ENCODE peak calls at places on chromosomes 11 and 22, in four cellular contexts. One of them, this sample, is unnamed.

GRCh38 chr11:5289696-5290095 is 12.1 kb downstream of the OR51B4 start:
- DNase-seq in WTC11: no peak
- DNase-seq in HepG2: no peak
- DNase-seq in K562: no peak
- DNase-seq in this sample: no peak

GRCh38 chr22:40791241-40791640 is 27.9 kb downstream of the SLC25A17 start:
- DNase-seq in WTC11: no peak
- DNase-seq in HepG2: no peak
- DNase-seq in K562: no peak
- DNase-seq in this sample: no peak

GRCh38 chr22:46737105-46737975 is 712 bp downstream of the CERK start:
- DNase-seq in WTC11: peak; percentile 58
- DNase-seq in HepG2: no peak
- DNase-seq in K562: peak; percentile 72
- DNase-seq in this sample: no peak

GRCh38 chr11:108009497-108010360 is 1.0 kb downstream of the CUL5 start:
- DNase-seq in WTC11: no peak
- DNase-seq in HepG2: peak; percentile 16
- DNase-seq in K562: no peak
- DNase-seq in this sample: no peak

GRCh38 chr11:6387811-6388599 is 2.3 kb upstream of the SMPD1 start:
- DNase-seq in WTC11: no peak
- DNase-seq in HepG2: peak; percentile 51
- DNase-seq in K562: no peak
- DNase-seq in this sample: no peak

GRCh38 chr11:133930767-133931448 is 25.9 kb downstream of the IGSF9B start:
- DNase-seq in WTC11: peak; percentile 75
- DNase-seq in HepG2: peak; percentile 12
- DNase-seq in K562: peak; percentile 77
- DNase-seq in this sample: no peak

GRCh38 chr11:125071408-125071807 is 8.3 kb downstream of the SLC37A2 start:
- DNase-seq in WTC11: no peak
- DNase-seq in HepG2: no peak
- DNase-seq in K562: no peak
- DNase-seq in this sample: no peak

GRCh38 chr11:66559141-66559861 is 9.1 kb downstream of the CTSF start:
- DNase-seq in WTC11: peak; percentile 55
- DNase-seq in HepG2: no peak
- DNase-seq in K562: peak; percentile 96
- DNase-seq in this sample: no peak

GRCh38 chr11:62708423-62709261 is 1.2 kb downstream of the GNG3 start:
- DNase-seq in WTC11: peak; percentile 45
- DNase-seq in HepG2: no peak
- DNase-seq in K562: no peak
- DNase-seq in this sample: no peak

GRCh38 chr22:27857441-27857840 is 55.9 kb upstream of the MN1 start:
- DNase-seq in WTC11: no peak
- DNase-seq in HepG2: no peak
- DNase-seq in K562: no peak
- DNase-seq in this sample: no peak

DNA sequence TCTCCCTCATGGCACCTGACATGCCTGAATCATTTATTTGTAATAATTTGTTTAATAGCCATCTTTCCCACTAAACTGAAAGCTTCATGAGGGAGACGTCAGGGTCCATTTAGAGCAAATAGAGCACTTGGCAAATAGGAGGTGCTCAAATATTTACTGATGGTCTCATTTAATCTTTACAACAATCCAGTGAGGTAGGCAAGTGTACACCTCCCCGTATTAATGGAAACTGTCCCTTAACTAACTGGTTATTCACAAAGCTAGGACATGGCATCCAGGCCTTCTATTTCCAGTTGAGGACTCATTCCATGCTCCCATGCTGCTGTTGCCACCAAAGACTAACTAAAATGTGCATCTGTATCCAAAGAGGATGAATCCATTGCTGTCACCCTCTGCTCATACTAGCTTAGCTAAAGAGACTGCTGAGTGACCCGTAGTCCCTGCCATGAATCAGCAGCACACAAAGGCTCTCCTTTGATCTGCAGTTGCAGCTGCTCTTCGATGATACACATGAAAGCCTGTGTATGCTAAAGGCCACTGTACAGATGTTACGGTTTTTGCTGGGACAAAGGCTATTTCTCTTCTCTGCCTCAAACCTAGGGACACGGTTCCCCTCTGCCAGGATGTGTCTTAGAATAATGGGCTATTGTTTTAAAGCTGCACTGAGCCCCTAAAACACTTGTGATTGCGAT is 82.6 kb downstream of the RAB30 start:
- DNase-seq in WTC11: no peak
- DNase-seq in HepG2: peak; percentile 96
- DNase-seq in K562: peak; percentile 19
- DNase-seq in this sample: no peak
- TF ChIP-seq CREM in WTC11: no peak
- TF ChIP-seq CREM in HepG2: peak; percentile 82
- TF ChIP-seq CREM in K562: no peak
- TF ChIP-seq CREM in this sample: no peak

DNA sequence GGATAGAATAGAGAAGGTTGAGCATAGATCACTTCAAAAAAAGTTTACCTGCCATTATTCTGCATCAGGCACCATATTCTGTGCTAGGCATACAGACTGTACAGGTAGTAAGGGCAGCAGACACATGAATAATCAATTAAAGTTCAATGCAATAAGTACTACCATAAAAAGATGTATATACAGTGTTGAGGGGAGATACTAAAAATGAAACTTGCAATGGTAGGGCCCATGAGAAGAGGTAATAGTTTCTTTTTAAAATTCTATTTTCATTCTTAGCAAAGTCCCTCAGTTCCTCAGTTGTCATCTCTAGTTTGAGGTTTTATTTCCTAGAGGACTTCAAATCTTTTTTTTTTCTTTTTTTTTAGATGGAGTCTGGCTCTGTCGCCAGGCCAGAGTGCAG is 819.9 kb downstream of the FAM181B start:
- DNase-seq in WTC11: no peak
- DNase-seq in HepG2: no peak
- DNase-seq in K562: no peak
- DNase-seq in this sample: no peak
- TF ChIP-seq CREM in WTC11: no peak
- TF ChIP-seq CREM in HepG2: no peak
- TF ChIP-seq CREM in K562: no peak
- TF ChIP-seq CREM in this sample: no peak

GRCh38 chr11:119338318-119338890 is 2.3 kb downstream of the C1QTNF5 start:
- DNase-seq in WTC11: peak; percentile 89
- DNase-seq in HepG2: peak; percentile 57
- DNase-seq in K562: peak; percentile 75
- DNase-seq in this sample: no peak
- TF ChIP-seq CREM in WTC11: no peak
- TF ChIP-seq CREM in HepG2: no peak
- TF ChIP-seq CREM in K562: peak; percentile 51
- TF ChIP-seq CREM in this sample: no peak

GRCh38 chr11:17693531-17693930 is 25.8 kb upstream of the MYOD1 start:
- DNase-seq in WTC11: no peak
- DNase-seq in HepG2: no peak
- DNase-seq in K562: no peak
- DNase-seq in this sample: no peak

GRCh38 chr11:17695454-17696441 is 23.6 kb upstream of the MYOD1 start:
- DNase-seq in WTC11: peak; percentile 31
- DNase-seq in HepG2: no peak
- DNase-seq in K562: no peak
- DNase-seq in this sample: no peak

GRCh38 chr11:17696741-17697140 is 22.6 kb upstream of the MYOD1 start:
- DNase-seq in WTC11: no peak
- DNase-seq in HepG2: no peak
- DNase-seq in K562: no peak
- DNase-seq in this sample: no peak

GRCh38 chr11:17692931-17693330 is 26.4 kb upstream of the MYOD1 start:
- DNase-seq in WTC11: no peak
- DNase-seq in HepG2: no peak
- DNase-seq in K562: no peak
- DNase-seq in this sample: no peak

GRCh38 chr11:17694711-17695110 is 24.7 kb upstream of the MYOD1 start:
- DNase-seq in WTC11: no peak
- DNase-seq in HepG2: no peak
- DNase-seq in K562: no peak
- DNase-seq in this sample: no peak
- TF ChIP-seq CREM in WTC11: no peak
- TF ChIP-seq CREM in HepG2: no peak
- TF ChIP-seq CREM in K562: no peak
- TF ChIP-seq CREM in this sample: no peak